ENCODE peak calls at places on chromosomes 13 and 19, in ten cellular contexts. H, L, I, Y, O, B, D, W, J and E are unnamed samples. For H3K4me1, the result is how much of the 10 kb centered on the place peaks cover.

GRCh38 chr13:59398127-59398526 is 765.6 kb downstream of the DIAPH3 start:
- DNase-seq in H (no peak), L (no peak), I (no peak), Y (no peak), O (no peak), B (no peak), D (no peak), W (no peak), J (no peak), E (no peak)

GRCh38 chr13:76292031-76292430 is 594.2 kb downstream of the KCTD12 start:
- DNase-seq in H (no peak), L (no peak), I (no peak), Y (no peak), O (no peak), B (no peak), D (no peak), W (no peak), J (no peak), E (no peak)

GRCh38 chr13:105961438-105961837 is 574.0 kb downstream of the EFNB2 start:
- DNase-seq in H (no peak), L (no peak), I (no peak), Y (no peak), O (no peak), B (no peak), D (no peak), W (no peak), J (no peak), E (no peak)

GRCh38 chr13:110382229-110382628 is 75.1 kb downstream of the COL4A2 start:
- DNase-seq in H (no peak), L (no peak), I (no peak), Y (no peak), O (no peak), B (no peak), D (peak), W (no peak), J (no peak), E (no peak)

GRCh38 chr19:49555600-49556411 is 24.6 kb downstream of the NOSIP start:
- DNase-seq in H (no peak), L (no peak), I (peak), Y (peak), O (peak), B (peak), D (peak), W (peak), J (peak), E (peak)

GRCh38 chr13:113493315-113493951 is 2.9 kb upstream of the DCUN1D2 start:
- DNase-seq in H (no peak), L (no peak), I (no peak), Y (no peak), O (no peak), B (peak), D (peak), W (no peak), J (peak), E (peak)

GRCh38 chr13:93118081-93118615 is 108.5 kb upstream of the GPC6 start:
- DNase-seq in H (no peak), L (no peak), I (no peak), Y (no peak), O (no peak), B (no peak), D (no peak), W (no peak), J (no peak), E (no peak)

GRCh38 chr13:107928762-107929161 is 286.6 kb downstream of the LIG4 start:
- DNase-seq in H (no peak), L (no peak), I (no peak), Y (no peak), O (no peak), B (no peak), D (no peak), W (no peak), J (no peak), E (peak)

DNA sequence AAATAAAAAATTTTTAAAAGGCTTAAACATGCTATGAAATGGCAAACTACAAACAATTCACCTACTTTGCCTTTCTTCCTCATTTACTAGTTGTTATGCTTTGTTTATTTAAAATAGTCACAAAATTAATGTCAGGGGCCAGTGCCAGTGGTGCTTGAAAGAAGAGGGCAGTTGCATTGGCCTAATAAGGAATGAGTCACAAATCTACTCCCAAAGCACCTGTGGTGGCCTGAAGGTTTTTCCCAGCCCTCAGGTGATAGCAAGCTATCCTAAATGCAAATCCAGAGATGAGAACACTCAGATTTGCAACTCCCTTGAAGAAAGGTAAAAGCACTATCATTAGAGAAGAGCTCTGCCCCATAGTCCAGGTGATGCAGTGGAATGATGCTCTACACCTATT is 103.6 kb downstream of the MBNL2 start:
- DNase-seq in H (no peak), L (no peak), I (no peak), Y (no peak), O (no peak), B (no peak), D (no peak), W (no peak), J (no peak), E (no peak)
- H3K4me1 ChIP-seq in H (under half), L (under half), I (under half), Y (half or more), O (under half), B (under half), D (under half), W (half or more), J (under half), E (under half)

DNA sequence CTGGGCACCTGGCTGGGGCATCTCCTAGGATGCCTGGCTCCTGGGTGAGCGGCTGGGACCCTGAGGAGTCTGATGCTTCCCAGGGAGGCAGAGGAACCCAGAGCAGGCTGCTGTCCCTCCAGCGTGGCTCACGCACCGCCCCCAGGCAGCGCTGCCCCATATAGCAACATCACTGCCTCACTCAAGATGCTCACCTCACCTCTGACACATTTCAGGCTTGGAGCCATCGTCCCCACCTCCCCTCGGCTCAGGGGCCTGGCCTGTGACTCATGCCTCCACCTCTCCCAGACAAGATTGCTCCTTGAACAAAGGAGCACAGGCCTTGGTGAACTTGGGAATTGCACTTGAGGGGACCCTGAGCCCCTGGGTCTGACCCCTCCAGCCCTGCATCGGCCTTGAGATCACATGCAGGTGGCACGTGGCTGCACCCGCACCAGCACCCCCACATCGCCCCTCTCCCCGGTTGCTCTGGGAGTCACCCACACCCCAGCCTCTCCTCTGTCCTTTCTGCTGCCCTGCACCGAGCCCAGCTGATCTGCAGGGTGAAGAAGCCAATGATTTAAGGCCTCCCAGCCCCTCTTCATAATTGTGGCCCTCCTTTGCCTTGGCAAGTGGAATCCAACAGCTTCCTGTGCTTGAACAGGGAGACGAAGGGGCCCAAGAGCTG is 11.2 kb downstream of the CEBPA start:
- DNase-seq in H (no peak), L (no peak), I (peak), Y (no peak), O (no peak), B (peak), D (no peak), W (no peak), J (peak), E (peak)
- H3K4me1 ChIP-seq in H (under half), L (under half), I (half or more), Y (under half), O (under half), B (under half), D (under half), W (under half), J (under half), E (under half)

GRCh38 chr19:2059422-2060201 is 8.6 kb upstream of the MKNK2 start:
- DNase-seq in H (no peak), L (peak), I (peak), Y (no peak), O (peak), B (peak), D (no peak), W (peak), J (peak), E (peak)
- H3K4me1 ChIP-seq in H (under half), L (under half), I (half or more), Y (half or more), O (under half), B (under half), D (under half), W (half or more), J (half or more), E (under half)

GRCh38 chr19:38690832-38691231 is 43.4 kb downstream of the ACTN4 start:
- DNase-seq in H (no peak), L (no peak), I (no peak), Y (no peak), O (no peak), B (no peak), D (no peak), W (no peak), J (no peak), E (no peak)
- H3K4me1 ChIP-seq in H (half or more), L (under half), I (half or more), Y (half or more), O (under half), B (under half), D (under half), W (half or more), J (half or more), E (under half)

GRCh38 chr13:50711449-50711848 is 132.0 kb downstream of the DLEU7 start:
- DNase-seq in H (no peak), L (no peak), I (no peak), Y (no peak), O (no peak), B (no peak), D (no peak), W (no peak), J (no peak), E (no peak)
- H3K4me1 ChIP-seq in H (under half), L (under half), I (under half), Y (half or more), O (under half), B (under half), D (under half), W (under half), J (under half), E (under half)

DNA sequence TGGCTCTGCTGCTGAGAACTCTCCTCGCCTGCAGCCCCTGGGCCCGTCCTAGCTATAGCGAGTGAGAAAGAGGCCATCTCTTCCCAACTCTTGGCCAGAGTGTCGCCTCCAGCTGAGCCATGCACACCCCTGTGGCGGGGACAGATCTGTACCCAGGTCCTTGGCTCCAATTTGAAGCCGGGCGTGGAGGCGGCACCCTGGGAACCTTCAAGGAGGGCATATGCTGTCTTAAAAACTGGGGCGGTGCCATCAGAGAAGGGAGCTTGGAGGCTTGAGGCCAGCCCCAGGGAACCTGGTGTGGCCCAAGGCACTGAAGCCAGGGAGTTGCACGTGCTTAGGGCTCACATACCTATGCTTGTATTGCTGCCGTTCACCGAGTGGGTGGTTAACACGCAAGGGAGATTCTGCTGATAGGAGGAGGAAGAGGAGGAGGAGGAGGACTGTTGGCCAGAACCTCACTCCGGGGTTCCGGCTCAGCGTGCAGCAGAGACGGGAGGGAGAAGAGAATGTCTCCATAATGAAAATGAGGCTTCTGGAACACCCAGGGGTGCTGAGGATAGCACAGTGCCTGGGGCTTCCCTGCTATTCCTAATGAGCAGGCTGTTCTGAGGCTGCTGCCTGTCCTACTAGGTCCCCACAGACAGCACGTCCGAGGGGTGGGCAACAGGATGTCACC is 40.7 kb downstream of the COMP start:
- DNase-seq in H (no peak), L (no peak), I (no peak), Y (no peak), O (no peak), B (no peak), D (no peak), W (no peak), J (no peak), E (no peak)
- H3K4me1 ChIP-seq in H (under half), L (under half), I (under half), Y (under half), O (under half), B (under half), D (under half), W (under half), J (under half), E (under half)